ENCODE peak calls at places on chromosomes 12 and 14, in six cellular contexts. N, P, I, K, R and M are unnamed samples.

GRCh38 chr12:49953961-49954835 is 3.7 kb downstream of the AQP2 start:
- DNase-seq in N (no peak), P (no peak), I (no peak), K (no peak), R (no peak), M (no peak)

GRCh38 chr12:58306266-58306995 is 365.1 kb downstream of the ATP23 start:
- DNase-seq in N (no peak), P (peak; percentile 56), I (no peak), K (no peak), R (no peak), M (no peak)

GRCh38 chr14:105773584-105773983 is 247.2 kb downstream of the TMEM121 start:
- DNase-seq in N (no peak), P (no peak), I (no peak), K (no peak), R (no peak), M (no peak)

GRCh38 chr14:89743828-89744227 is 210.7 kb downstream of the EFCAB11 start:
- DNase-seq in N (no peak), P (no peak), I (no peak), K (no peak), R (no peak), M (no peak)

GRCh38 chr14:89277229-89277628 is 139.8 kb downstream of the FOXN3 start:
- DNase-seq in N (no peak), P (no peak), I (no peak), K (no peak), R (no peak), M (no peak)

GRCh38 chr12:124392271-124392990 is 97.5 kb downstream of the RFLNA start:
- DNase-seq in N (no peak), P (peak; percentile 57), I (peak; percentile 89), K (no peak), R (no peak), M (peak; percentile 56)

GRCh38 chr12:107859367-107859766 is 84.9 kb downstream of the ASCL4 start:
- DNase-seq in N (no peak), P (no peak), I (no peak), K (no peak), R (no peak), M (no peak)

GRCh38 chr12:128707488-128707887 is 116.3 kb downstream of the SLC15A4 start:
- DNase-seq in N (no peak), P (no peak), I (no peak), K (no peak), R (no peak), M (no peak)

GRCh38 chr14:76904100-76904739 is 78.0 kb downstream of the LRRC74A start:
- DNase-seq in N (no peak), P (peak; percentile 93), I (no peak), K (peak; percentile 93), R (peak; percentile 50), M (peak; percentile 94)

GRCh38 chr12:18888062-18888461 is 150.1 kb downstream of the CAPZA3 start:
- DNase-seq in N (no peak), P (no peak), I (no peak), K (no peak), R (no peak), M (no peak)

GRCh38 chr14:69996197-69996596 is 117.0 kb downstream of the SMOC1 start:
- DNase-seq in N (no peak), P (peak; percentile 67), I (no peak), K (no peak), R (no peak), M (no peak)

GRCh38 chr14:51869426-51870113 is 9.2 kb downstream of the GNG2 start:
- DNase-seq in N (no peak), P (peak; percentile 11), I (no peak), K (no peak), R (no peak), M (no peak)

GRCh38 chr14:103899316-103899715 is 28.9 kb upstream of the TDRD9 start:
- DNase-seq in N (no peak), P (no peak), I (no peak), K (no peak), R (no peak), M (no peak)

GRCh38 chr12:52975820-52976573 is 27.1 kb downstream of the KRT18 start:
- DNase-seq in N (no peak), P (peak; percentile 22), I (no peak), K (no peak), R (no peak), M (peak; percentile 81)
- TF ChIP-seq CTCF in N (no peak), P (peak; percentile 4), I (no peak), K (no peak), R (no peak), M (peak; percentile 50)

DNA sequence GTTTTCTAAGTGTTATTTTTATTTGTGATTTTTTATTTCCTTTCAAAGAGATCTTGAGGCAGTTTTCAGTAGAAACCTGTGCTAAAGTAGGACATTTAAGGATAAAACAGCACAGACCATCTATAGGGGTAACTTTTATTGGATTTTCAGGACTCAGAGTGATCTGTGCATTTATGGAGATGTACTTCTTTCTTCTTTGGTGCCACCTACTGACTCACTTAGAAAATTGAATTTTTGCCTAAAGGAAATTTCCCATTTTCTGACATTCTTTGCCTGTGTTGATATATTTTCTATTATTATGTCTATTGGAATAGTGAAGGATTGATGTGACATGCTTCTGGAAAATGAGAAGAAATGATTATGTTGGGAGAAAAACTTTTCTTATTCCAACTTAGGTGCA is 113.0 kb downstream of the UNC79 start:
- DNase-seq in N (no peak), P (peak; percentile 51), I (no peak), K (no peak), R (no peak), M (peak; percentile 30)
- TF ChIP-seq CTCF in N (peak; percentile 46), P (peak; percentile 35), I (peak; percentile 60), K (peak; percentile 43), R (peak; percentile 52), M (peak; percentile 43)

GRCh38 chr14:92456215-92457017 is 57.2 kb upstream of the RIN3 start:
- DNase-seq in N (peak; percentile 65), P (peak; percentile 81), I (peak; percentile 44), K (peak; percentile 54), R (peak; percentile 70), M (peak; percentile 80)
- TF ChIP-seq CTCF in N (peak; percentile 68), P (peak; percentile 85), I (peak; percentile 58), K (peak; percentile 81), R (peak; percentile 83), M (peak; percentile 85)

DNA sequence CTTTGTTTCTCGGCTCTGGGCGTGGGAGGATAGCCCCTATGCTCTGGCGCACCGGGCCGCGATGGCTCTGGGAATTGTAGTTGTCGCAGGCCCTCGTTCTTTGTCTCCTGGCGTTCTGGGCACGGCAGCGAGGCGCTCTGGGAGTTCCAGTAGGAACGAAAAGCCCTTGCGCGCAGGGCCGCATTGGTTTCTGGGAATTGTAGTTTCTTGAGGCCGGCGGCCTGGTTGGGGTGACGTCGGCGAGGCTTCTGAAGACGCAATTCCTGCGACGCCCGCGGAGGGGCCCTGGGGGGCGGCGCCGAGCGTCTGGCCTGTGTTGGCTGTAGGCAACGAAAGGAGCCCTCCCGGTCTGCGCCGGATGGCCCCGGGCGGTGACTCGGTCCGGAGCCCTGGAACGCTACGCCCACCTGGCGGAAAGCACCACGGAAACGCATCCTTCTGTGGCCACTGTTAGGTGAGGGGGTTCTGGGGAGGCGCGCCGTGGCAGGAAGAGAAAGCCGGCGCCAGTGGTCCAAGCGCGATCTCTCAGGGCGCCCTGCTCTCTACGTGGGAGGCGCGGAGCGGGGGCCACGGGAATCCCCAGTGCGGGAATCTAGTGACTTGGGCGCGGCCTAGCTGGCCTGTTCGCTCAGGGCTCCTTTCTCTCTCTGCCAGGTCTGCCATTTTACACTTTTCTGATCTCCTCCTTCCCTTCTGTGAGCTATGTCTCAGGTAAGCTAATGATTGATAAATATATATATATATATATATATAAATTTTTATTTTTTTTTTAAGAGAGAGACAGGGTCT is at the start of gene ZNF140:
- DNase-seq in N (peak; percentile 98), P (peak; percentile 98), I (peak; percentile 96), K (peak; percentile 92), R (peak; percentile 97), M (peak; percentile 99)
- TF ChIP-seq CTCF in N (peak; percentile 54), P (peak; percentile 30), I (peak; percentile 14), K (peak; percentile 1), R (peak; percentile 29), M (peak; percentile 26)

GRCh38 chr12:21888464-21888863 is 52.8 kb downstream of the ABCC9 start:
- DNase-seq in N (no peak), P (no peak), I (no peak), K (no peak), R (no peak), M (no peak)
- TF ChIP-seq CTCF in N (no peak), P (no peak), I (no peak), K (no peak), R (no peak), M (no peak)

GRCh38 chr12:131833896-131834641 is 5.9 kb downstream of the MMP17 start:
- DNase-seq in N (peak; percentile 84), P (peak; percentile 51), I (peak; percentile 50), K (no peak), R (no peak), M (peak; percentile 30)

GRCh38 chr12:131834798-131835615 is 6.8 kb downstream of the MMP17 start:
- DNase-seq in N (no peak), P (no peak), I (peak; percentile 15), K (no peak), R (no peak), M (no peak)

GRCh38 chr12:131832393-131833231 is 4.4 kb downstream of the MMP17 start:
- DNase-seq in N (no peak), P (peak; percentile 75), I (peak; percentile 68), K (peak; percentile 63), R (no peak), M (peak; percentile 68)

GRCh38 chr12:131831635-131832041 is 3.4 kb downstream of the MMP17 start:
- DNase-seq in N (no peak), P (peak; percentile 77), I (no peak), K (peak; percentile 91), R (no peak), M (peak; percentile 68)

DNA sequence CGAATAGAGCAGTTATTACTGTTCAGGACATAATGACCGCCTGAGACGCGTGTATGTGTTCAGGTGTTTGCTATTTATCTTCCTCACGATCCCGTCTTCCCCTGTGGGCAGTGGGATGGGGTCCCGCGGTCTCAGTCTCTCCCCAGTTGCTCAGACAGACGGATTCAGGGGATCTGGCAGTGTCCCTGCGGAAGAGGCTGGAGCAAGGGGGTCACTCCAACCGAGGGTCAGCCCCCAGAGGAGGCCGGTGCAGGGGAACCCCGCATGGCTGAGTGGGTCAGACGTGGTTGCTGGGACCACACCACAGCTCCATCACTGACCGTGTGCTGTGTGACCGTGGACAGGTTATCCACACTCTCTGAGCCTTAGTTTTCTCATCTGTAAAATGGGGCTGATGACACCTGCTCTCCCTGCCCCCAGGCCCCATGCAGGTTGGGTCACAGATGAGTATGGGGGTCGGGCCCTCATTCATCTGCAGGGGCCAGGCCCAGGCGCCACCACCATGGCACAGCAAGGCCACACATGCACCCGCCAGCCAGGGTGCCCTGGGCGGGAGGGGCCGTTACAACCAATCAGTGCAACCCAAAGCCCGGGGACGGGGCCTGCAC is 5.2 kb downstream of the MMP17 start:
- DNase-seq in N (no peak), P (no peak), I (no peak), K (no peak), R (no peak), M (no peak)
- TF ChIP-seq CTCF in N (no peak), P (no peak), I (no peak), K (no peak), R (no peak), M (no peak)

GRCh38 chr14:98172243-98172778 is 1099.7 kb downstream of the BCL11B start:
- DNase-seq in N (no peak), P (no peak), I (no peak), K (no peak), R (no peak), M (no peak)
- TF ChIP-seq CTCF in N (no peak), P (no peak), I (no peak), K (no peak), R (no peak), M (no peak)